ENCODE peak calls at places on chromosome 16, in eight cellular contexts. J, D, K, Y, X, Z, S and B are unnamed samples. For H3K4me1, the result is how much of the 10 kb centered on the place peaks cover.

GRCh38 chr16:85137323-85138072 is 25.2 kb upstream of the CIBAR2 start:
- DNase-seq in J (peak), D (peak), K (peak), Y (peak), X (peak), Z (peak), S (no peak), B (no peak)

GRCh38 chr16:81838794-81839193 is 59.7 kb downstream of the PLCG2 start:
- DNase-seq in J (no peak), D (no peak), K (peak), Y (no peak), X (no peak), Z (no peak), S (peak), B (no peak)

GRCh38 chr16:4873091-4873490 is 25.8 kb downstream of the UBN1 start:
- DNase-seq in J (no peak), D (no peak), K (no peak), Y (no peak), X (no peak), Z (no peak), S (no peak), B (no peak)

GRCh38 chr16:16830401-16830800 is 451.5 kb downstream of the NPIPA7 start:
- DNase-seq in J (no peak), D (no peak), K (no peak), Y (no peak), X (no peak), Z (no peak), S (no peak), B (no peak)

GRCh38 chr16:11757671-11758545 is 15.3 kb upstream of the TXNDC11 start:
- DNase-seq in J (no peak), D (peak), K (peak), Y (no peak), X (no peak), Z (peak), S (no peak), B (no peak)

GRCh38 chr16:87231911-87232310 is 85.3 kb downstream of the C16orf95 start:
- DNase-seq in J (no peak), D (no peak), K (no peak), Y (no peak), X (no peak), Z (no peak), S (no peak), B (no peak)

GRCh38 chr16:60945225-60945624 is 1091.0 kb downstream of the CDH8 start:
- DNase-seq in J (no peak), D (peak), K (no peak), Y (no peak), X (no peak), Z (no peak), S (no peak), B (peak)

GRCh38 chr16:83336630-83337029 is 471.1 kb upstream of the HSBP1 start:
- DNase-seq in J (no peak), D (no peak), K (peak), Y (no peak), X (no peak), Z (no peak), S (no peak), B (no peak)

GRCh38 chr16:87327798-87328495 is 10.8 kb upstream of the C16orf95 start:
- DNase-seq in J (no peak), D (no peak), K (no peak), Y (no peak), X (peak), Z (no peak), S (no peak), B (no peak)

GRCh38 chr16:1533443-1533951 is at the start of gene TMEM204:
- DNase-seq in J (peak), D (no peak), K (peak), Y (no peak), X (no peak), Z (peak), S (no peak), B (no peak)

DNA sequence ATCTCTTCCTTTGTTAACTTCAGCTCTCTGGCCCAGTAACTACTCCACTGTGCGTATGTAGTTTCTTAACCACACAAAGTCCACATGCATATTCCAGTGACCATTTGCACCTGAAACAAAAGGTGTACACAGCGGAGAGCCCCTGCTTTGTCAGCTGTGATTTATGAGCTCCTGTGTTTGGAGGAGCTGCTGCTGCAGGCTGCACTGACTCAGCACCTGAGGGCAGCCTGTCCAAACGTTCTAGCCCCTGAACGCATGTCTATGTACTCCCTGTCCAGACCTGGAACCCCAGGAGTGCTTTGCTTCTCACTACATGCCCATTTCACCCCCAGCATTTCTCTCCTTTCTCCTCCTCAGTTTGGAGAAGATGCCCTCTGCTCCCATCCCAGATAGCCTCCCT is 216.1 kb downstream of the ABCC12 start:
- DNase-seq in J (no peak), D (peak), K (no peak), Y (no peak), X (no peak), Z (no peak), S (no peak), B (no peak)
- TF ChIP-seq CTCF in J (no peak), D (no peak), K (no peak), Y (no peak), X (no peak), Z (no peak), S (no peak), B (no peak)

DNA sequence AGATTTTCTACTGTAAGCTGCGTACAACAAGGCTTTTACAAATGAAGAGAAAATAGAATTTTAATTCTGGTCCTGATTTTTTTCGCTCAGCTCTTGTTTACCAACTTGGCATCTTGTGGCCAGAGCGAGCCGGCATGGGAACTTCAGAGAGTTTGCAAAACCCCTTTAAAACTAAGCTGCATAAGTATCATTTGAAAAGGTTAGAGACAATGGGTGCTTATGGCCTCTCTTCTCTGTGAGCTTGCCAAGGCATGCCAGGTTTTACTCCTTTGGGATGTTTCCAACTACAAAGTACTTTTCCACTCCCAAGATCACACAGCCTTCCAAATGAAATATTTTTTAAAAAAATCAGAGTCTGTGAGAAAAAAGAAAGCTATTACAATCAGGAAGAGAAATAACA is 62.4 kb upstream of the FA2H start:
- DNase-seq in J (no peak), D (no peak), K (no peak), Y (no peak), X (no peak), Z (no peak), S (no peak), B (no peak)
- H3K4me1 ChIP-seq in J (under half), D (under half), K (under half), Y (under half), X (under half), Z (under half), S (under half), B (under half)

GRCh38 chr16:72066747-72067146 is 3.7 kb downstream of the HPR start:
- DNase-seq in J (no peak), D (peak), K (peak), Y (no peak), X (no peak), Z (no peak), S (peak), B (no peak)
- TF ChIP-seq CTCF in J (no peak), D (peak), K (peak), Y (peak), X (peak), Z (peak), S (peak), B (peak)

GRCh38 chr16:25260416-25260815 is 2.8 kb upstream of the ZKSCAN2 start:
- DNase-seq in J (no peak), D (no peak), K (peak), Y (no peak), X (no peak), Z (no peak), S (no peak), B (no peak)

GRCh38 chr16:25269879-25270278 is 12.2 kb upstream of the ZKSCAN2 start:
- DNase-seq in J (no peak), D (no peak), K (no peak), Y (no peak), X (no peak), Z (no peak), S (no peak), B (no peak)

GRCh38 chr16:25258856-25259179 is 1.2 kb upstream of the ZKSCAN2 start:
- DNase-seq in J (no peak), D (no peak), K (no peak), Y (no peak), X (no peak), Z (no peak), S (no peak), B (peak)

GRCh38 chr16:25265968-25266367 is 8.3 kb upstream of the ZKSCAN2 start:
- DNase-seq in J (no peak), D (no peak), K (no peak), Y (no peak), X (no peak), Z (no peak), S (no peak), B (no peak)

GRCh38 chr16:25264599-25264998 is 7.0 kb upstream of the ZKSCAN2 start:
- DNase-seq in J (no peak), D (peak), K (no peak), Y (no peak), X (no peak), Z (no peak), S (no peak), B (peak)
- H3K4me1 ChIP-seq in J (under half), D (under half), K (under half), Y (under half), X (under half), Z (under half), S (under half), B (under half)

GRCh38 chr16:22098538-22099255 is 6.4 kb downstream of the VWA3A start:
- DNase-seq in J (no peak), D (peak), K (peak), Y (no peak), X (no peak), Z (no peak), S (peak), B (peak)
- TF ChIP-seq CTCF in J (peak), D (peak), K (peak), Y (peak), X (peak), Z (peak), S (peak), B (peak)

GRCh38 chr16:89326721-89327120 is 109.2 kb downstream of the ZNF778 start:
- DNase-seq in J (no peak), D (no peak), K (no peak), Y (no peak), X (no peak), Z (no peak), S (no peak), B (peak)

GRCh38 chr16:89334050-89334449 is 116.5 kb downstream of the ZNF778 start:
- DNase-seq in J (no peak), D (no peak), K (no peak), Y (no peak), X (no peak), Z (no peak), S (no peak), B (no peak)

GRCh38 chr16:89331371-89332109 is 114.0 kb downstream of the ZNF778 start:
- DNase-seq in J (no peak), D (no peak), K (no peak), Y (no peak), X (no peak), Z (no peak), S (no peak), B (no peak)

GRCh38 chr16:89332248-89333245 is 115.0 kb downstream of the ZNF778 start:
- DNase-seq in J (no peak), D (no peak), K (no peak), Y (no peak), X (no peak), Z (no peak), S (no peak), B (no peak)

DNA sequence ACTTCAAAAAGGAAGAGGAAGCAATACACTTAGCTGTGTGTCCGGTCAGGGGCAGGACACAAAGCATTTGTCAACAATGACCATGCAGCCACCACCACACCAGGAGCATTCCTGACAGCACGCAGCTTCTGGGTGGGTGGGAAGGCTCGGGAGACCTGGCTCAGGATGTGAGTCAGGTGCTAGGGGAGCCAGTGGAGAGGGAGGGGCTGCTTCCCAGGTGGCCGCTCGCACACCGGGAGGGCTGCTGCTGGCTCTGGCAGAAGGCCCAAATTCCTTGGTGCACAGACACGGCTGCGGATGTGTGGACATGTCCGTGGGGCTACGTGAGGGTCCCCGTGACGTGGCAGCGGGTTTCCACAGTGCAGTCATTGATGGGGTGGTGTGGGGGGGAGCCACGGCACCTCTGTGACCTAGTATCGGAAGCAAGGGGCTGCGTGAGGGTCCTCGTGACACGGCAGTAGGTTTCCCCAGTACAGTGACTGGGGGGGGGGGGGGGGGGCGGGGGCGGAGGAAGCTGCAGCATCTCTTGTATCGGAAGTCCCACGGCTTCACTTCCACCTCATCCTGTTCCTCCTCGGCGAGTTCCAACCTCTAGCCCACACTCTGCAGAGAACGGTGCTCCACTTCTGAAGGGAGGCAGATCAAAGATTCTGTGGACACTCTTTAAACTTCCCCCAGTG is 112.8 kb downstream of the ZNF778 start:
- DNase-seq in J (no peak), D (no peak), K (peak), Y (no peak), X (peak), Z (no peak), S (peak), B (peak)
- H3K4me1 ChIP-seq in J (under half), D (under half), K (under half), Y (under half), X (half or more), Z (under half), S (half or more), B (under half)

DNA sequence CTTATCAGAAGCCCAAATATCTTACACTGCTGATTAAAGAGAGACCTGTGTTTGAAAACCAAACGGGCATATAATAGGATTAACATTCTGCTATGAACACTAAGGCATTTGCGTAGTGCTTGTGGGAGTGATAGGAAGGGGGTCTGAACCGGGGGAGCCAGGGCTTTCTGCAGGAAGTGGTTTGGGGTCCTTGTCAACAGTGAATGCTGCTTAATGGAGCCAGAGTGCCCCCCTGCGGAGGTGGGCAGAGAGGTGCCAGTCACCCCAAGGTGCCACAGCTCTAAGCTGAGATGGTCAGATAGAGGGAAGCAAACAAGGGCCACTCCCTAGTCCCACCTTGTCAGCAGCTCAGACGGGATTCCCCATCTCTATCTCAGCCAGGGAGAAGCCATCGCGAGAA is 17.6 kb downstream of the NAA60 start:
- DNase-seq in J (no peak), D (no peak), K (no peak), Y (no peak), X (no peak), Z (no peak), S (no peak), B (peak)
- TF ChIP-seq CTCF in J (no peak), D (no peak), K (no peak), Y (no peak), X (no peak), Z (no peak), S (no peak), B (no peak)

GRCh38 chr16:27226976-27227705 is 23.8 kb downstream of the KDM8 start:
- DNase-seq in J (no peak), D (no peak), K (no peak), Y (no peak), X (peak), Z (no peak), S (no peak), B (no peak)

GRCh38 chr16:27228036-27228435 is 24.7 kb downstream of the KDM8 start:
- DNase-seq in J (no peak), D (no peak), K (no peak), Y (no peak), X (peak), Z (no peak), S (no peak), B (no peak)

GRCh38 chr16:27229891-27230470 is 26.7 kb downstream of the KDM8 start:
- DNase-seq in J (no peak), D (no peak), K (no peak), Y (no peak), X (peak), Z (no peak), S (no peak), B (no peak)

GRCh38 chr16:27230562-27230991 is 27.3 kb downstream of the KDM8 start:
- DNase-seq in J (no peak), D (no peak), K (no peak), Y (no peak), X (peak), Z (peak), S (no peak), B (no peak)

GRCh38 chr16:27228621-27229501 is 25.5 kb downstream of the KDM8 start:
- DNase-seq in J (no peak), D (peak), K (no peak), Y (no peak), X (peak), Z (no peak), S (no peak), B (no peak)
- H3K4me1 ChIP-seq in J (under half), D (under half), K (under half), Y (under half), X (under half), Z (under half), S (under half), B (under half)